ENCODE peak calls at places on chromosomes 13 and 19, in ten cellular contexts. E is renal cortical epithelial cell, G is psoas muscle, J is H4, I is NCI-H1092, B is OCI-LY7, W is Peyer's patch, P is sigmoid colon, R is GM12865, U is A172. D is an unnamed sample.

GRCh38 chr13:50679321-50679720 is 164.2 kb downstream of the DLEU7 start:
- DNase-seq in I (no peak), J (no peak), R (no peak), B (no peak), G (no peak), E (no peak), W (no peak), P (no peak), U (peak), D (no peak)

GRCh38 chr13:105232403-105232802 is 1303.1 kb downstream of the EFNB2 start:
- DNase-seq in U (no peak), W (no peak), P (no peak), J (no peak), G (no peak), I (no peak), E (no peak), B (no peak), R (no peak), D (no peak)

GRCh38 chr19:13118424-13119193 is 545 bp downstream of the NACC1 start:
- DNase-seq in E (peak), B (peak), J (peak), P (peak), R (peak), G (peak), I (no peak), W (peak), U (peak), D (peak)

GRCh38 chr13:77196052-77196618 is 130.8 kb downstream of the MYCBP2 start:
- DNase-seq in I (no peak), B (no peak), J (no peak), U (no peak), W (no peak), P (no peak), R (no peak), G (no peak), E (no peak), D (no peak)

GRCh38 chr13:74145249-74145970 is 11.2 kb upstream of the KLF12 start:
- DNase-seq in B (no peak), E (no peak), I (peak), P (no peak), U (no peak), J (no peak), R (no peak), G (no peak), W (no peak), D (no peak)

GRCh38 chr19:48102870-48103751 is 7.5 kb downstream of the PLA2G4C start:
- DNase-seq in G (no peak), E (peak), U (peak), W (no peak), P (no peak), J (peak), I (peak), R (peak), B (peak), D (no peak)

GRCh38 chr19:50214699-50215543 is 11.5 kb downstream of the MYH14 start:
- DNase-seq in E (peak), R (no peak), J (no peak), I (no peak), U (no peak), B (no peak), G (no peak), P (no peak), W (no peak), D (no peak)

GRCh38 chr13:72728290-72728605 is 525 bp downstream of the BORA start:
- DNase-seq in E (no peak), R (no peak), W (no peak), B (no peak), I (no peak), U (no peak), P (no peak), G (no peak), J (no peak), D (no peak)

GRCh38 chr13:34344761-34345600 is 527.0 kb downstream of the RFC3 start:
- DNase-seq in B (no peak), I (no peak), R (no peak), G (no peak), J (no peak), E (no peak), P (no peak), U (no peak), W (no peak), D (no peak)

GRCh38 chr13:103466761-103467160 is 400.5 kb upstream of the SLC10A2 start:
- DNase-seq in I (no peak), J (peak), W (no peak), G (no peak), U (no peak), R (no peak), E (no peak), B (no peak), P (no peak), D (no peak)

GRCh38 chr19:844300-844971 is 3.6 kb downstream of the PRTN3 start:
- DNase-seq in B (no peak), G (peak), R (no peak), U (no peak), W (no peak), J (no peak), P (no peak), I (no peak), E (no peak), D (no peak)

GRCh38 chr19:17332677-17333581 is 1.7 kb downstream of the ANO8 start:
- DNase-seq in E (peak), I (no peak), P (no peak), G (no peak), W (no peak), R (peak), J (peak), U (peak), B (peak), D (peak)

GRCh38 chr19:55254625-55254977 is 4.2 kb downstream of the PPP6R1 start:
- DNase-seq in G (no peak), B (peak), W (no peak), J (no peak), P (no peak), U (no peak), I (no peak), R (no peak), E (no peak), D (no peak)

GRCh38 chr13:27338816-27339215 is 68.2 kb downstream of the RASL11A start:
- DNase-seq in J (no peak), I (no peak), W (no peak), P (no peak), R (peak), B (peak), G (no peak), U (no peak), E (no peak), D (peak)

GRCh38 chr19:49890349-49891311 is 6.1 kb downstream of the IL4I1 start:
- DNase-seq in P (no peak), G (no peak), J (no peak), E (no peak), R (peak), W (peak), B (peak), I (no peak), U (no peak), D (peak)

GRCh38 chr13:113078895-113079720 is 26.5 kb upstream of the F7 start:
- DNase-seq in G (peak), B (no peak), I (peak), P (peak), U (no peak), W (no peak), R (no peak), J (no peak), E (no peak), D (no peak)

GRCh38 chr13:46341112-46341711 is 45.8 kb downstream of the RUBCNL start:
- DNase-seq in J (no peak), R (peak), B (peak), U (peak), W (no peak), P (no peak), E (peak), G (no peak), I (no peak), D (peak)

GRCh38 chr19:8204961-8205360 is 4.2 kb upstream of the CERS4 start:
- DNase-seq in W (no peak), B (no peak), G (no peak), J (no peak), U (no peak), P (no peak), E (no peak), I (no peak), R (no peak), D (no peak)

GRCh38 chr13:28046981-28047380 is 53.4 kb downstream of the FLT3 start:
- DNase-seq in B (no peak), U (peak), G (no peak), E (peak), J (no peak), R (no peak), I (no peak), W (no peak), P (no peak), D (no peak)

GRCh38 chr13:95156208-95156607 is 145.0 kb downstream of the ABCC4 start:
- DNase-seq in P (no peak), J (no peak), B (no peak), W (no peak), E (no peak), I (no peak), U (peak), R (no peak), G (no peak), D (peak)

GRCh38 chr13:99308481-99309087 is 1.4 kb upstream of the GPR183 start:
- DNase-seq in I (no peak), J (no peak), W (no peak), R (no peak), U (no peak), E (peak), P (no peak), B (no peak), G (no peak), D (no peak)

GRCh38 chr13:33134213-33134612 is 118.0 kb downstream of the KL start:
- DNase-seq in E (peak), P (no peak), R (no peak), B (no peak), I (no peak), J (no peak), W (no peak), G (no peak), U (no peak), D (no peak)

GRCh38 chr19:49338691-49339363 is 3.6 kb downstream of the CD37 start:
- DNase-seq in E (peak), G (peak), R (peak), U (no peak), I (no peak), P (peak), B (peak), J (no peak), W (peak), D (no peak)

GRCh38 chr13:106610511-106610910 is 42.6 kb upstream of the ARGLU1 start:
- DNase-seq in J (no peak), I (no peak), P (no peak), W (no peak), E (peak), U (peak), R (no peak), B (no peak), G (no peak), D (no peak)

GRCh38 chr13:94825507-94825906 is 113.2 kb upstream of the SOX21 start:
- DNase-seq in W (no peak), I (peak), B (no peak), R (no peak), J (peak), E (peak), U (no peak), G (peak), P (peak), D (no peak)

GRCh38 chr13:103573446-103573845 is 507.2 kb upstream of the SLC10A2 start:
- DNase-seq in U (no peak), P (no peak), I (no peak), G (no peak), J (no peak), E (no peak), W (no peak), B (no peak), R (no peak), D (no peak)

GRCh38 chr13:35179494-35179893 is 237.4 kb downstream of the NBEA start:
- DNase-seq in R (no peak), W (no peak), E (peak), B (no peak), G (no peak), J (no peak), I (no peak), U (peak), P (no peak), D (no peak)

GRCh38 chr13:43543331-43543730 is 243.4 kb downstream of the ENOX1 start:
- DNase-seq in U (no peak), P (no peak), W (no peak), J (no peak), R (no peak), E (no peak), I (no peak), B (no peak), G (no peak), D (no peak)

GRCh38 chr13:113820813-113821651 is 42.8 kb downstream of the GAS6 start:
- DNase-seq in P (peak), B (no peak), W (peak), I (peak), J (peak), G (peak), E (peak), U (peak), R (no peak), D (no peak)

GRCh38 chr13:49874430-49874829 is 61.7 kb downstream of the SPRYD7 start:
- DNase-seq in E (no peak), R (no peak), I (no peak), W (no peak), U (no peak), G (no peak), B (no peak), P (no peak), J (no peak), D (no peak)

GRCh38 chr13:22428188-22428828 is 752.5 kb upstream of the SGCG start:
- DNase-seq in J (peak), E (no peak), P (no peak), R (no peak), B (no peak), I (no peak), W (no peak), G (no peak), U (peak), D (no peak)

GRCh38 chr13:32911506-32911905 is 104.7 kb upstream of the KL start:
- DNase-seq in J (peak), G (no peak), E (peak), U (peak), I (peak), W (no peak), R (peak), P (no peak), B (peak), D (peak)

GRCh38 chr19:38061294-38061693 is 154.3 kb downstream of the SIPA1L3 start:
- DNase-seq in W (no peak), P (no peak), I (no peak), B (no peak), G (no peak), J (peak), E (peak), U (peak), R (no peak), D (no peak)

GRCh38 chr19:45403272-45403671 is 1.6 kb downstream of the PPP1R13L start:
- DNase-seq in W (no peak), I (no peak), G (no peak), R (no peak), E (no peak), P (no peak), B (no peak), J (no peak), U (no peak), D (no peak)

GRCh38 chr13:113904411-113904810 is 40.5 kb upstream of the GAS6 start:
- DNase-seq in R (peak), P (no peak), G (peak), U (no peak), E (peak), J (no peak), W (no peak), B (no peak), I (no peak), D (peak)

GRCh38 chr19:48362716-48363499 is 832 bp downstream of the TMEM143 start:
- DNase-seq in P (peak), I (peak), J (peak), W (peak), B (peak), G (peak), E (peak), U (peak), R (peak), D (peak)

GRCh38 chr19:5891938-5892771 is 11.4 kb downstream of the NDUFA11 start:
- DNase-seq in R (no peak), E (no peak), B (peak), P (no peak), U (no peak), J (no peak), W (no peak), G (no peak), I (no peak), D (no peak)

GRCh38 chr13:39051157-39051556 is 12.9 kb downstream of the NHLRC3 start:
- DNase-seq in I (no peak), W (no peak), G (no peak), R (peak), P (no peak), U (peak), E (peak), B (peak), J (peak), D (no peak)

GRCh38 chr13:33279898-33280549 is 5.5 kb downstream of the STARD13 start:
- DNase-seq in R (no peak), G (no peak), P (no peak), J (peak), U (peak), E (peak), W (no peak), I (no peak), B (no peak), D (no peak)